ENCODE peak calls at places on chromosomes 1 and 21, in four cellular contexts. A is PC-3, W is neural progenitor cell, E is GM23248. O is an unnamed sample. For H3K9me3 and H4K20me1, the result is how much of the 10 kb centered on the place peaks cover.

GRCh38 chr1:20282544-20282943 is 8.1 kb upstream of the VWA5B1 start:
- DNase-seq in A (no peak), W (no peak), E (no peak), O (no peak)

GRCh38 chr1:229058111-229058551 is 212.8 kb upstream of the RAB4A start:
- DNase-seq in A (no peak), W (no peak), E (no peak), O (no peak)

GRCh38 chr1:33684346-33685122 is 179.3 kb upstream of the HMGB4 start:
- DNase-seq in A (no peak), W (no peak), E (peak), O (peak)

GRCh38 chr1:59043796-59044195 is 253.1 kb upstream of the FGGY start:
- DNase-seq in A (peak), W (no peak), E (peak), O (peak)

GRCh38 chr1:163509126-163509525 is 187.4 kb downstream of the NUF2 start:
- DNase-seq in A (peak), W (no peak), E (peak), O (no peak)

GRCh38 chr1:31848381-31848897 is 32.6 kb upstream of the SPOCD1 start:
- DNase-seq in A (no peak), W (no peak), E (no peak), O (no peak)

GRCh38 chr1:165289556-165289955 is 67.0 kb downstream of the LMX1A start:
- DNase-seq in A (no peak), W (no peak), E (no peak), O (no peak)

GRCh38 chr1:154951901-154952657 is 3.8 kb downstream of the PBXIP1 start:
- DNase-seq in A (no peak), W (no peak), E (no peak), O (no peak)

GRCh38 chr1:198253668-198254067 is 96.9 kb downstream of the NEK7 start:
- DNase-seq in A (peak), W (peak), E (peak), O (peak)

GRCh38 chr1:229136817-229137216 is 134.1 kb upstream of the RAB4A start:
- DNase-seq in A (no peak), W (no peak), E (no peak), O (no peak)

GRCh38 chr1:4375812-4376211 is 278.6 kb upstream of the AJAP1 start:
- DNase-seq in A (no peak), W (no peak), E (no peak), O (no peak)

GRCh38 chr1:4380564-4381168 is 273.7 kb upstream of the AJAP1 start:
- DNase-seq in A (no peak), W (no peak), E (no peak), O (no peak)

GRCh38 chr1:4379451-4380175 is 274.8 kb upstream of the AJAP1 start:
- DNase-seq in A (no peak), W (no peak), E (no peak), O (peak)
- H3K9me3 ChIP-seq in A (half or more), W (under half), E (under half), O (under half)

GRCh38 chr1:1395166-1395565 is 4.0 kb downstream of the CCNL2 start:
- DNase-seq in A (no peak), W (no peak), E (no peak), O (no peak)
- H4K20me1 ChIP-seq in A (under half), W (under half), E (under half), O (under half)

DNA sequence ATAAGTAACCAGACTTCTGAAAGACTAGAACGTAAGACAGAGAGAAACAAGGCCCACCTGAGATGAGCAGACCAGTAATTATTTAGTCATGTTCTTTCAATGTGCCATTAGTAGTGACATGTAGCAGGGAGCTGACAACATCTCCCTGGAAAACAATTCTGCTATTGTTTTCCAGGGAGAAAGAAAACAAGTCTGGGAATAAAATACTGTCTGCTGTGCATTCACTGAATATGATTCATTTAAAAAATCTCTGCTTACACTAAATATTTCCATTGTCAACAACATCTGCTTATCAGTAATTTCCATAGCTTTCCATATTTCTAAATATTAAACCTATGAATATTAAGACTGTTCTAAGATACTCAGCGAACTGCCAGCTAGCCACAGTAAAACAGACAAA is 80.0 kb downstream of the VCAM1 start:
- DNase-seq in A (peak), W (no peak), E (no peak), O (peak)
- H3K4me2 ChIP-seq in A (no peak), W (no peak), E (peak), O (no peak)

DNA sequence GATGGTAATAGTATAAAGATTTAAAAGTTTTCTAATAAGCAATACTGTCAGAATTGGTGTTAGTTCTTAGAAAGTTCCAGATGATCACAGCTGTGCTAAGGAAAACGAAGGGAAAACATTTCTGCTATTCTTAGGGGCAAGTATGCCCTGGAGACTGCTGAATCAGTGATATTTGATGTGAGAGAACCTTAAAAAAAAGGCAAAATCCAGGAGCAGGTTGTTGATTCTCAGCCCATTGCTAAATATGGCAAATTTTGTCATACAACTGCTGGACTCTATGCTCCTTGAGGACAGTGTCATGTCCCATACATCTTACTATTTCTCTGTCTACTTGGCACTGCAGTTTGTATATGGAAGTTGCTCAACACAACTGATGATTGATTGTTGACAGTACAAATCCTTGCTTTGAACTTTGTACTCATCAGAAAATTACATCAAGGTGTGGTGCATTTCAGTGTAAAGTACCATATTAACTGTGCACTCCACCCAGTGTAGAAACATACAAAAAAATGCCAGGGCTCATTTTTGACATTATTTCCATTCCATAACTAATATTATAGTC is 10.9 kb downstream of the CRCT1 start:
- DNase-seq in A (no peak), W (no peak), E (no peak), O (no peak)
- H3K9me3 ChIP-seq in A (under half), W (half or more), E (under half), O (under half)

GRCh38 chr1:54274881-54275280 is 74.9 kb downstream of the MRPL37 start:
- DNase-seq in A (no peak), W (no peak), E (no peak), O (no peak)
- H4K20me1 ChIP-seq in A (under half), W (half or more), E (under half), O (under half)

DNA sequence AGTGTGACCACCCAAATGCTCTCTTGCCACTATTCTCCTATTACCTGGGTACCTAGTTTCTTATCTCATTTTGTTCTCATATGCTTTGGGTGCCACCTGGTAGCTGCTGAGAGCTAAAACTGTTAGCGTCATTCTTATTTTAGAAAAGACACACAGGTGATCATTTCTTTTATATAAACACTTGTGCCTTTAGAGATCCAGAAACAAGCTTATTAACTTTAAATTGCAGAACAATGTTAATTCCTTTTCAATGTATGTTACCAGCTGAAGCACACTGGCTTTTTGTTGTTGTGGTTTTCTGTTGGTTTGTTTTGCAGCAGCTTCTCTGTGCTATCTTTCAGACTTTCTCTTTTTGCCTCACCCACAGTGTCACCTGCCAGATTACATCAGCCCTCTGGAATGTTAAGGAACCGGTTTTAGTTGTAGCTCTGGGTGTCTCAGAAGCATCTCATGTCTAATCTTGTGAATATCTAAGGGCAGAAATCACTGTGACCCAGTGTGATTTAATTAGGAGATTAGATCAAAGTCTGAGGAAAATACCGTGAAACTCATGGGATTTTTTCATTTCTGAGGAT is 43.4 kb upstream of the SLC19A2 start:
- DNase-seq in A (peak), W (peak), E (no peak), O (no peak)
- H3K4me2 ChIP-seq in A (peak), W (no peak), E (no peak), O (no peak)

GRCh38 chr21:8991088-8991907 is 1530.1 kb upstream of the TPTE start:
- DNase-seq in A (peak), W (no peak), E (no peak), O (no peak)
- H3K9me3 ChIP-seq in A (under half), W (under half), E (under half), O (under half)

GRCh38 chr1:110612060-110612745 is 6.0 kb upstream of the KCNA2 start:
- DNase-seq in A (peak), W (no peak), E (no peak), O (no peak)

GRCh38 chr1:110610741-110611286 is 4.7 kb upstream of the KCNA2 start:
- DNase-seq in A (no peak), W (no peak), E (no peak), O (no peak)

GRCh38 chr1:110608247-110608646 is 2.1 kb upstream of the KCNA2 start:
- DNase-seq in A (no peak), W (no peak), E (no peak), O (no peak)

GRCh38 chr1:110607663-110608230 is 1.6 kb upstream of the KCNA2 start:
- DNase-seq in A (no peak), W (peak), E (no peak), O (no peak)

DNA sequence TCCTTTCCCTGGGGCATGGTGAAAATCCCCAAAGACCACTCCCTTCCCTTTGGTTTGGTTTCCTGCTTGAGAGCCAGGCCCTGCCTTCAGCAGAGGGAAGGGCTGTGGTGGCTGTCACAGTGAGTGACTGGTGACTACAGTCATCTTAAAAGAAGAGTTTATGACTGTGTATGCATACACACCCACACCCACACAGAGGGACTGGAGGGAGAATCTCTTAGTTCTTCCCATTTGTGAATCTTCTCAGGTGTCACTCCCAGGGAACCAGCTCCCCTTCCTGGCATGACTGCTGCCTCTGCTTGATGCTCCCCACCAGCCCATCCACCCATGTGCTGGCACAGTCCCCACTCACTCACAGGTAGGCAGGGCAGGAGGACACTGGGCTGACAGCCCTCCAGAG is 3.9 kb upstream of the KCNA2 start:
- DNase-seq in A (no peak), W (no peak), E (no peak), O (no peak)
- H4K20me1 ChIP-seq in A (under half), W (under half), E (under half), O (under half)

GRCh38 chr1:43981636-43982035 is 2.6 kb downstream of the B4GALT2 start:
- DNase-seq in A (no peak), W (no peak), E (no peak), O (no peak)

GRCh38 chr1:43982241-43982640 is 3.2 kb downstream of the B4GALT2 start:
- DNase-seq in A (no peak), W (no peak), E (no peak), O (no peak)

GRCh38 chr1:43979528-43980254 is 681 bp downstream of the B4GALT2 start:
- DNase-seq in A (peak), W (peak), E (peak), O (peak)

GRCh38 chr1:43980255-43981134 is 1.5 kb downstream of the B4GALT2 start:
- DNase-seq in A (peak), W (no peak), E (peak), O (no peak)

DNA sequence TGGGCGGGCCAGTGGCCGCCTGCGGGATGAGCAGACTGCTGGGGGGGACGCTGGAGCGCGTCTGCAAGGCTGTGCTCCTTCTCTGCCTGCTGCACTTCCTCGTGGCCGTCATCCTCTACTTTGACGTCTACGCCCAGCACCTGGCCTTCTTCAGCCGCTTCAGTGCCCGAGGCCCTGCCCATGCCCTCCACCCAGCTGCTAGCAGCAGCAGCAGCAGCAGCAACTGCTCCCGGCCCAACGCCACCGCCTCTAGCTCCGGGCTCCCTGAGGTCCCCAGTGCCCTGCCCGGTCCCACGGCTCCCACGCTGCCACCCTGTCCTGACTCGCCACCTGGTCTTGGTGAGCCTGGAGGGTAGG is 2.1 kb downstream of the B4GALT2 start:
- DNase-seq in A (no peak), W (no peak), E (no peak), O (no peak)
- H3K4me2 ChIP-seq in A (peak), W (no peak), E (peak), O (no peak)